ENCODE peak calls at places on chromosomes 6 and 20, in eight cellular contexts. D is cardiac fibroblast; E is NCI-H2029; J is activated CD4-positive, alpha-beta T cell treated with anti-CD3 and anti-CD28 coated beads, Interleukin-2, amount 50 U/mL, for 48 hours; A is GM23248; P is stimulated activated CD8-positive, alpha-beta memory T cell treated with anti-CD3 and anti-CD28 coated beads, Interleukin-15, amount 100 ng/mL, for 24 hours; O is activated naive CD4-positive, alpha-beta T cell treated with anti-CD3 and anti-CD28 coated beads, Interleukin-2, amount 50 U/mL, for 72 hours; V is omental fat pad. I is an unnamed sample.

GRCh38 chr6:144283781-144284473 is 1.2 kb upstream of the UTRN start:
- DNase-seq in P (no peak), D (peak; percentile 47), O (no peak), V (no peak), J (no peak), E (no peak), A (peak; percentile 69), I (no peak)

GRCh38 chr20:9059931-9060330 is 9.0 kb upstream of the PLCB4 start:
- DNase-seq in A (peak; percentile 46), D (no peak), O (no peak), J (no peak), E (no peak), P (no peak), V (no peak), I (no peak)

GRCh38 chr6:157240059-157240959 is 83.0 kb downstream of the TMEM242 start:
- DNase-seq in J (no peak), P (no peak), E (peak; percentile 75), O (no peak), A (peak; percentile 93), V (no peak), D (peak; percentile 37), I (no peak)

GRCh38 chr6:119676971-119677370 is 327.4 kb upstream of the MAN1A1 start:
- DNase-seq in A (no peak), D (no peak), O (no peak), J (no peak), P (no peak), V (no peak), E (no peak), I (no peak)

GRCh38 chr6:30112402-30113376 is at the start of gene TRIM31:
- DNase-seq in V (no peak), J (no peak), O (no peak), E (no peak), D (no peak), A (no peak), P (no peak), I (no peak)

GRCh38 chr6:18262812-18263560 is 1.3 kb downstream of the DEK start:
- DNase-seq in V (no peak), O (no peak), E (peak; percentile 34), P (no peak), D (peak; percentile 22), A (peak; percentile 49), J (peak; percentile 58), I (no peak)

GRCh38 chr6:143696327-143697000 is 18.7 kb downstream of the PHACTR2 start:
- DNase-seq in J (no peak), A (no peak), V (no peak), D (peak; percentile 51), P (no peak), O (no peak), E (no peak), I (no peak)

GRCh38 chr6:101912266-101912665 is 518.8 kb downstream of the GRIK2 start:
- DNase-seq in O (no peak), D (no peak), E (no peak), V (no peak), P (no peak), A (no peak), J (no peak), I (no peak)

GRCh38 chr6:28443112-28443773 is at the start of gene ZSCAN23:
- DNase-seq in J (peak; percentile 85), E (peak; percentile 27), P (peak; percentile 52), A (peak; percentile 95), V (peak; percentile 46), D (peak; percentile 93), O (peak; percentile 91), I (peak; percentile 48)

GRCh38 chr20:56859039-56859750 is 230.1 kb downstream of the TFAP2C start:
- DNase-seq in E (no peak), P (no peak), A (no peak), D (no peak), O (no peak), V (no peak), J (no peak), I (no peak)

GRCh38 chr6:36232172-36232571 is 35.6 kb downstream of the BRPF3 start:
- DNase-seq in A (no peak), J (no peak), D (no peak), E (no peak), P (no peak), V (no peak), O (no peak), I (no peak)

GRCh38 chr6:109342564-109342963 is 39.7 kb downstream of the CD164 start:
- DNase-seq in V (no peak), P (no peak), E (no peak), J (no peak), D (no peak), O (no peak), A (peak; percentile 37), I (no peak)

GRCh38 chr6:56552212-56553130 is 90.2 kb downstream of the DST start:
- DNase-seq in E (no peak), J (no peak), D (peak; percentile 59), A (peak; percentile 79), P (no peak), V (no peak), O (no peak), I (no peak)

GRCh38 chr20:46928580-46929132 is 34.0 kb downstream of the EYA2 start:
- DNase-seq in J (no peak), P (no peak), A (peak; percentile 75), E (no peak), O (no peak), D (peak; percentile 31), V (no peak), I (no peak)

GRCh38 chr6:107735906-107736635 is 88.0 kb downstream of the SCML4 start:
- DNase-seq in D (no peak), E (no peak), J (no peak), V (no peak), O (no peak), A (no peak), P (no peak), I (no peak)

GRCh38 chr6:52155791-52156576 is 30.2 kb upstream of the IL17A start:
- DNase-seq in O (peak; percentile 68), E (peak; percentile 16), D (no peak), A (no peak), P (no peak), J (peak; percentile 21), V (no peak), I (no peak)

GRCh38 chr20:46651091-46651962 is at the start of gene SLC13A3:
- DNase-seq in E (no peak), J (no peak), D (no peak), P (no peak), V (no peak), O (no peak), A (peak; percentile 20), I (no peak)

GRCh38 chr6:35874721-35875120 is 46.2 kb downstream of the SRPK1 start:
- DNase-seq in E (no peak), O (no peak), D (no peak), V (no peak), J (no peak), A (no peak), P (no peak), I (no peak)

GRCh38 chr20:51327251-51327841 is 215.2 kb downstream of the NFATC2 start:
- DNase-seq in P (no peak), D (peak; percentile 96), O (no peak), A (peak; percentile 95), J (no peak), E (no peak), V (no peak), I (no peak)

GRCh38 chr6:57267586-57268293 is 45.6 kb upstream of the RAB23 start:
- DNase-seq in P (no peak), A (peak; percentile 98), O (no peak), J (peak; percentile 54), D (peak; percentile 100), E (no peak), V (no peak), I (peak; percentile 18)

GRCh38 chr20:36101201-36101600 is 53.3 kb upstream of the EPB41L1 start:
- DNase-seq in O (no peak), P (no peak), J (no peak), D (no peak), E (peak; percentile 53), V (no peak), A (no peak), I (no peak)

GRCh38 chr6:10151144-10151915 is 263.5 kb downstream of the TFAP2A start:
- DNase-seq in D (peak; percentile 14), V (no peak), J (no peak), A (no peak), E (no peak), O (no peak), P (no peak), I (no peak)

GRCh38 chr6:37987559-37987958 is 168.0 kb downstream of the ZFAND3 start:
- DNase-seq in E (no peak), D (no peak), J (no peak), A (no peak), V (no peak), P (no peak), O (no peak), I (no peak)

GRCh38 chr6:115078555-115078954 is 735.7 kb upstream of the HS3ST5 start:
- DNase-seq in P (no peak), E (no peak), A (no peak), D (no peak), O (no peak), J (no peak), V (no peak), I (no peak)

GRCh38 chr6:137518584-137518983 is 24.4 kb upstream of the OLIG3 start:
- DNase-seq in V (no peak), E (no peak), D (no peak), A (no peak), J (no peak), O (no peak), P (no peak), I (no peak)

GRCh38 chr6:41214559-41215238 is 13.4 kb upstream of the TREML4 start:
- DNase-seq in D (no peak), V (no peak), A (no peak), J (no peak), O (no peak), P (no peak), E (no peak), I (no peak)

GRCh38 chr6:150899231-150899630 is 33.7 kb downstream of the MTHFD1L start:
- DNase-seq in A (peak; percentile 34), O (no peak), D (no peak), J (no peak), V (no peak), P (no peak), E (no peak), I (no peak)

GRCh38 chr20:44810061-44810390 is 320 bp downstream of the RIMS4 start:
- DNase-seq in E (no peak), J (no peak), D (no peak), O (no peak), A (peak; percentile 36), P (no peak), V (no peak), I (no peak)

GRCh38 chr6:19845271-19846046 is 8.3 kb downstream of the ID4 start:
- DNase-seq in J (no peak), D (no peak), A (peak; percentile 23), E (no peak), O (no peak), P (no peak), V (no peak), I (no peak)

GRCh38 chr6:48826884-48827701 is 636.0 kb downstream of the MMUT start:
- DNase-seq in D (peak; percentile 99), P (no peak), E (no peak), O (no peak), J (no peak), A (peak; percentile 97), V (peak; percentile 35), I (no peak)

GRCh38 chr6:54717849-54718455 is 128.6 kb upstream of the FAM83B start:
- DNase-seq in E (peak; percentile 56), A (peak; percentile 37), O (no peak), V (peak; percentile 82), J (peak; percentile 74), D (peak; percentile 61), P (peak; percentile 10), I (peak; percentile 36)

GRCh38 chr20:6533828-6534388 is 233.6 kb upstream of the BMP2 start:
- DNase-seq in P (no peak), E (no peak), V (no peak), O (no peak), J (no peak), D (peak; percentile 78), A (peak; percentile 73), I (no peak)

GRCh38 chr20:12394786-12395185 is 477.1 kb downstream of the BTBD3 start:
- DNase-seq in J (no peak), O (no peak), E (no peak), V (no peak), D (no peak), A (no peak), P (no peak), I (no peak)

GRCh38 chr20:19815553-19815991 is 57.5 kb downstream of the RIN2 start:
- DNase-seq in J (peak; percentile 10), O (no peak), D (peak; percentile 100), E (no peak), V (no peak), A (peak; percentile 99), P (no peak), I (no peak)